ENCODE peak calls at places on chromosomes 4 and X, in five cellular contexts. Z, X, B, Y and H are unnamed samples.

GRCh38 chr4:113278324-113278934 is 229.0 kb downstream of the ANK2 start:
- DNase-seq in X (peak; percentile 39), Z (peak; percentile 78), Y (no peak), B (peak; percentile 18), H (no peak)

GRCh38 chrX:154727418-154728323 is 23.2 kb downstream of the GAB3 start:
- DNase-seq in B (no peak), Y (no peak), X (no peak), Z (no peak), H (no peak)

GRCh38 chr4:121050251-121050650 is 22.1 kb downstream of the NDNF start:
- DNase-seq in X (no peak), Z (peak; percentile 26), Y (no peak), B (no peak), H (no peak)

GRCh38 chr4:162201673-162202072 is 37.9 kb upstream of the FSTL5 start:
- DNase-seq in Y (no peak), Z (peak; percentile 30), X (no peak), B (no peak), H (no peak)

GRCh38 chrX:18983711-18984380 is at the start of gene PHKA2:
- DNase-seq in B (peak; percentile 2), X (peak; percentile 24), Z (peak; percentile 77), Y (peak; percentile 84), H (no peak)

GRCh38 chrX:102341867-102342266 is 94.9 kb downstream of the NXF2 start:
- DNase-seq in B (no peak), X (no peak), Z (no peak), Y (no peak), H (no peak)

GRCh38 chr4:32775049-32775448 is 2054.9 kb downstream of the PCDH7 start:
- DNase-seq in X (no peak), Z (peak; percentile 68), B (no peak), Y (no peak), H (no peak)

GRCh38 chr4:41331224-41331623 is 74.5 kb downstream of the UCHL1 start:
- DNase-seq in Z (no peak), B (no peak), X (no peak), Y (no peak), H (no peak)

GRCh38 chr4:129747756-129748155 is 651.8 kb downstream of the C4orf33 start:
- DNase-seq in Z (no peak), Y (no peak), X (no peak), B (no peak), H (no peak)

GRCh38 chr4:177596035-177596434 is 153.8 kb upstream of the AGA start:
- DNase-seq in Z (peak; percentile 40), X (no peak), B (no peak), Y (no peak), H (no peak)

GRCh38 chr4:681736-682451 is 7.1 kb downstream of the SLC49A3 start:
- DNase-seq in Y (peak; percentile 85), Z (peak; percentile 15), X (no peak), B (no peak), H (no peak)

GRCh38 chr4:7828011-7828720 is 111.5 kb downstream of the AFAP1 start:
- DNase-seq in Z (peak; percentile 66), Y (no peak), X (peak; percentile 30), B (peak; percentile 9), H (peak; percentile 74)

GRCh38 chr4:73964862-73965611 is 16.8 kb downstream of the PF4 start:
- DNase-seq in B (no peak), X (no peak), Y (peak; percentile 65), Z (no peak), H (no peak)

GRCh38 chrX:19883878-19884277 is 3.5 kb downstream of the SH3KBP1 start:
- DNase-seq in X (no peak), B (no peak), Z (no peak), Y (no peak), H (no peak)

GRCh38 chr4:101954351-101954750 is 163.8 kb downstream of the BANK1 start:
- DNase-seq in X (no peak), Z (no peak), Y (no peak), B (no peak), H (no peak)

GRCh38 chr4:113790478-113790877 is 28.9 kb upstream of the CAMK2D start:
- DNase-seq in B (no peak), Z (peak; percentile 39), X (no peak), Y (no peak), H (no peak)

GRCh38 chr4:58760737-58761136 is 1650.6 kb upstream of the IGFBP7 start:
- DNase-seq in X (no peak), Z (no peak), Y (no peak), B (no peak), H (no peak)

GRCh38 chr4:53547983-53548382 is 43.3 kb downstream of the LNX1 start:
- DNase-seq in B (no peak), Z (no peak), X (no peak), Y (no peak), H (no peak)

GRCh38 chr4:3209551-3210325 is 39.2 kb upstream of the MSANTD1 start:
- DNase-seq in Y (no peak), Z (no peak), B (no peak), X (no peak), H (peak; percentile 69)

GRCh38 chr4:11427201-11427996 is 1.3 kb downstream of the HS3ST1 start:
- DNase-seq in Y (no peak), B (no peak), Z (no peak), X (no peak), H (no peak)

GRCh38 chr4:69781458-69782418 is 21.3 kb upstream of the SULT1B1 start:
- DNase-seq in B (no peak), X (no peak), Y (no peak), Z (no peak), H (no peak)

GRCh38 chr4:95319169-95319568 is 229.6 kb downstream of the UNC5C start:
- DNase-seq in Y (no peak), X (no peak), Z (no peak), B (no peak), H (no peak)